ENCODE peak calls at places on chromosomes 5 and 9, in ten cellular contexts. One of them, this sample, is unnamed.

GRCh38 chr5:122464191-122464590 is 152.2 kb downstream of the SNCAIP start:
- DNase-seq in tibial artery: no peak
- DNase-seq in endodermal cell: no peak
- DNase-seq in CD8-positive, alpha-beta memory T cell: no peak
- DNase-seq in HL-60: no peak
- DNase-seq in AG04450: no peak
- DNase-seq in OCI-LY7: no peak
- DNase-seq in coronary artery: no peak
- DNase-seq in caudate nucleus: no peak
- DNase-seq in RWPE2: no peak
- DNase-seq in this sample: no peak

GRCh38 chr9:107733530-107733907 is 243.9 kb upstream of the KLF4 start:
- DNase-seq in AG04450: no peak
- DNase-seq in HL-60: no peak
- DNase-seq in caudate nucleus: no peak
- DNase-seq in RWPE2: no peak
- DNase-seq in coronary artery: peak
- DNase-seq in OCI-LY7: no peak
- DNase-seq in CD8-positive, alpha-beta memory T cell: no peak
- DNase-seq in endodermal cell: no peak
- DNase-seq in tibial artery: peak
- DNase-seq in this sample: no peak

GRCh38 chr5:134567651-134568338 is 42.3 kb downstream of the JADE2 start:
- DNase-seq in tibial artery: peak
- DNase-seq in CD8-positive, alpha-beta memory T cell: no peak
- DNase-seq in caudate nucleus: no peak
- DNase-seq in AG04450: no peak
- DNase-seq in RWPE2: no peak
- DNase-seq in HL-60: no peak
- DNase-seq in endodermal cell: no peak
- DNase-seq in OCI-LY7: no peak
- DNase-seq in coronary artery: no peak
- DNase-seq in this sample: no peak

GRCh38 chr9:22379272-22379671 is 67.4 kb upstream of the DMRTA1 start:
- DNase-seq in OCI-LY7: no peak
- DNase-seq in caudate nucleus: no peak
- DNase-seq in RWPE2: no peak
- DNase-seq in AG04450: no peak
- DNase-seq in coronary artery: no peak
- DNase-seq in endodermal cell: no peak
- DNase-seq in tibial artery: no peak
- DNase-seq in CD8-positive, alpha-beta memory T cell: no peak
- DNase-seq in HL-60: no peak
- DNase-seq in this sample: no peak

GRCh38 chr5:134555889-134556311 is 30.4 kb downstream of the JADE2 start:
- DNase-seq in AG04450: no peak
- DNase-seq in caudate nucleus: no peak
- DNase-seq in OCI-LY7: peak
- DNase-seq in endodermal cell: peak
- DNase-seq in CD8-positive, alpha-beta memory T cell: peak
- DNase-seq in RWPE2: peak
- DNase-seq in coronary artery: peak
- DNase-seq in HL-60: no peak
- DNase-seq in tibial artery: peak
- DNase-seq in this sample: no peak

GRCh38 chr9:26892251-26893029 is at the start of gene CAAP1:
- DNase-seq in RWPE2: peak
- DNase-seq in caudate nucleus: peak
- DNase-seq in HL-60: peak
- DNase-seq in CD8-positive, alpha-beta memory T cell: peak
- DNase-seq in OCI-LY7: peak
- DNase-seq in tibial artery: peak
- DNase-seq in endodermal cell: peak
- DNase-seq in AG04450: peak
- DNase-seq in coronary artery: peak
- DNase-seq in this sample: peak

GRCh38 chr9:114592356-114592755 is 4.8 kb downstream of the ATP6V1G1 start:
- DNase-seq in coronary artery: no peak
- DNase-seq in CD8-positive, alpha-beta memory T cell: peak
- DNase-seq in HL-60: no peak
- DNase-seq in OCI-LY7: peak
- DNase-seq in RWPE2: no peak
- DNase-seq in caudate nucleus: no peak
- DNase-seq in AG04450: no peak
- DNase-seq in tibial artery: no peak
- DNase-seq in endodermal cell: no peak
- DNase-seq in this sample: peak

GRCh38 chr5:175842947-175843793 is 28.2 kb upstream of the CPLX2 start:
- DNase-seq in CD8-positive, alpha-beta memory T cell: no peak
- DNase-seq in coronary artery: no peak
- DNase-seq in endodermal cell: peak
- DNase-seq in RWPE2: peak
- DNase-seq in caudate nucleus: no peak
- DNase-seq in AG04450: peak
- DNase-seq in HL-60: no peak
- DNase-seq in tibial artery: no peak
- DNase-seq in OCI-LY7: no peak
- DNase-seq in this sample: no peak

GRCh38 chr9:116087751-116088194 is 65.8 kb upstream of the PAPPA start:
- DNase-seq in tibial artery: no peak
- DNase-seq in HL-60: no peak
- DNase-seq in AG04450: peak
- DNase-seq in CD8-positive, alpha-beta memory T cell: no peak
- DNase-seq in OCI-LY7: no peak
- DNase-seq in caudate nucleus: no peak
- DNase-seq in coronary artery: no peak
- DNase-seq in RWPE2: no peak
- DNase-seq in endodermal cell: no peak
- DNase-seq in this sample: peak

GRCh38 chr5:131260895-131261294 is 3.0 kb upstream of the CDC42SE2 start:
- DNase-seq in endodermal cell: no peak
- DNase-seq in RWPE2: no peak
- DNase-seq in caudate nucleus: no peak
- DNase-seq in HL-60: no peak
- DNase-seq in coronary artery: no peak
- DNase-seq in AG04450: no peak
- DNase-seq in OCI-LY7: no peak
- DNase-seq in CD8-positive, alpha-beta memory T cell: no peak
- DNase-seq in tibial artery: no peak
- DNase-seq in this sample: no peak

DNA sequence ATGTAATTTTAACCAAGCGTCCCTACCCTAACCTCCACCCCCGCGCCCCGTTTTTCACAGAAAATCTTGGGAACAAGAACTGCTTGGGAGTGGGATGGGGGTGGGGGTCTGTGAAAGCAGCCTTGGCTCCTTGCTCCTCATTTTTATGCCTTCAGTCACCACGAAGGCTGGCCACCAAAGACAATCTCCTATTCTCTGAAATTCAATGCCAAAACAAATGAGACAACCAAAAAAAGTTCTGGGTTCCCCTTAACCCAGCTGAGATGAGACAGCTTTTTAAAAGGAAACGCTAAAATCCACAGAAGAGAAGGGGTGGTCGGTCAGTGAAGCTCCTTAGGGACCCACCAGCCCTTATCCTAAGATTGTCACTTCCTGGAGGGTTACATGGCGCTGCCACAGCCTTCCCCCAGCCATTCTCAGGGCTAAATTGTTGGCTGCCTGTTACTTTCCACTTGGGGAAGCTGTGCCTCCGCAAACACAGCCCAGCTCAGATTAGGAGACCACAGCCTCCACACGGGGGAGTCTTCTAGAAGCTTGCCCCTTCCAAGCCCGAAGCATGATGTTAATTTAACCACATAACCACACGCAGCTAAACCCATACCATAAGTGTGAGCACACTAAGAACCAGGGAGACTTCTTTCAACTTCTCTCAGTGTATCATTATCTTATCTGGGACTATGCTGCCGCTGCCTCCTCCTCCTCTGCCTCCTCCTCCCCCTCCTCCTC is 136.3 kb downstream of the FOXD1 start:
- DNase-seq in AG04450: peak
- DNase-seq in coronary artery: no peak
- DNase-seq in HL-60: no peak
- DNase-seq in caudate nucleus: no peak
- DNase-seq in OCI-LY7: peak
- DNase-seq in endodermal cell: no peak
- DNase-seq in RWPE2: no peak
- DNase-seq in CD8-positive, alpha-beta memory T cell: no peak
- DNase-seq in tibial artery: no peak
- DNase-seq in this sample: no peak
- H3K27ac ChIP-seq in AG04450: peak
- H3K27ac ChIP-seq in coronary artery: no peak
- H3K27ac ChIP-seq in HL-60: no peak
- H3K27ac ChIP-seq in caudate nucleus: no peak
- H3K27ac ChIP-seq in OCI-LY7: no peak
- H3K27ac ChIP-seq in endodermal cell: no peak
- H3K27ac ChIP-seq in RWPE2: peak
- H3K27ac ChIP-seq in CD8-positive, alpha-beta memory T cell: no peak
- H3K27ac ChIP-seq in tibial artery: peak
- H3K27ac ChIP-seq in this sample: peak

DNA sequence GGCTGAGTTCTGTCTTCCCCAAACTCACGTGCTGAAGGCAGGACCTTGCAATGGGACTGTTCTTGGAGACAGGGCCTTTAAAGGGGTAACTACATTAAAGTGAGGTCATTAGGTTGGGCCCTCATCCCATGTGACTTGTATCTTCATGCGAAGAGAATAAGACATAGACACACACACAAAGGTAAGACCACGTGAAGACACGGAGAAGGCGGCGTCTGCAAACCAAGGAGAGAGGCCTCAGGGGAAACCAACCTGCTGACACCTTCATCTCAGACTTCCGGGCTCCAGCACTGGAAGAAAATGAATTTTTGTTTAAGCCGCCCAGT is 50.7 kb upstream of the KCNMB1 start:
- DNase-seq in tibial artery: no peak
- DNase-seq in RWPE2: no peak
- DNase-seq in OCI-LY7: no peak
- DNase-seq in HL-60: no peak
- DNase-seq in caudate nucleus: no peak
- DNase-seq in CD8-positive, alpha-beta memory T cell: no peak
- DNase-seq in coronary artery: peak
- DNase-seq in AG04450: no peak
- DNase-seq in endodermal cell: no peak
- DNase-seq in this sample: no peak
- H3K27ac ChIP-seq in tibial artery: no peak
- H3K27ac ChIP-seq in RWPE2: no peak
- H3K27ac ChIP-seq in OCI-LY7: no peak
- H3K27ac ChIP-seq in HL-60: no peak
- H3K27ac ChIP-seq in caudate nucleus: no peak
- H3K27ac ChIP-seq in CD8-positive, alpha-beta memory T cell: no peak
- H3K27ac ChIP-seq in coronary artery: no peak
- H3K27ac ChIP-seq in AG04450: no peak
- H3K27ac ChIP-seq in endodermal cell: no peak
- H3K27ac ChIP-seq in this sample: no peak

DNA sequence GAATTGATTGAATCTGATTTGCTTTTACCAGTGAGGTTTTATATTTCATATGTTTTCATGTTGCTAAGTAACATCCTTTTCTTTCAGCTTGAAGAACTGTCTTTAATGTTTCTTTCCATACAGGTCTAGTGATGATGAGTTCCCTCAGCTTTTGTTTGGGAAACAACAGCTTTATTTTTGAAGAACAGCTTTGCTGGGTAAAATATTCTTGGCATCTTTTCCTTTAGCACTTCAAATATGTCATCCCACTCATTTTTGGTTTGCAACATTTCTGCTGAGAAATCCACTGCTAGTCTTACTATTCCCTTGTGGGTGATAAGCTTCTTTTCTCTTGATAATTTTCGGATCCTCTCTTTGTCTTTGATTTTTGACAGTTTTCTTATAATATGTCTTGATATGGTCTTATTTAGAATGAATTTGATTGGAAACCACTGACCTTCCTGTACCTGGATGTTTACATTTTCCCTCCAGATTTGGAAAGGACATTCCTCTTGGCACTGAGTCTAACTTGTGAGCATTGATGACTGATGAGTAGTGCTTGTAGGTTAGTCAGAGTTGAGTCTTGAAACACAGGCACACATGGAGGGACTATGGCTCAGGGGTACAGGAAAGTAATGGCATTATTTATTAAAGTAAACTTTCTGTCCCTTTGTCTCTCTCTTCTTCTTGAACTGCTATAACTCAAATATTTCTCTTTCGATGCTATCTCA is 220.3 kb downstream of the SPATA31D1 start:
- DNase-seq in AG04450: no peak
- DNase-seq in OCI-LY7: no peak
- DNase-seq in tibial artery: no peak
- DNase-seq in caudate nucleus: no peak
- DNase-seq in endodermal cell: no peak
- DNase-seq in CD8-positive, alpha-beta memory T cell: no peak
- DNase-seq in HL-60: no peak
- DNase-seq in RWPE2: no peak
- DNase-seq in coronary artery: no peak
- DNase-seq in this sample: no peak
- H3K27ac ChIP-seq in AG04450: no peak
- H3K27ac ChIP-seq in OCI-LY7: no peak
- H3K27ac ChIP-seq in tibial artery: no peak
- H3K27ac ChIP-seq in caudate nucleus: no peak
- H3K27ac ChIP-seq in endodermal cell: no peak
- H3K27ac ChIP-seq in CD8-positive, alpha-beta memory T cell: no peak
- H3K27ac ChIP-seq in HL-60: no peak
- H3K27ac ChIP-seq in RWPE2: no peak
- H3K27ac ChIP-seq in coronary artery: no peak
- H3K27ac ChIP-seq in this sample: no peak

GRCh38 chr5:34697308-34698108 is 41.4 kb downstream of the RAI14 start:
- DNase-seq in RWPE2: no peak
- DNase-seq in CD8-positive, alpha-beta memory T cell: no peak
- DNase-seq in endodermal cell: no peak
- DNase-seq in caudate nucleus: no peak
- DNase-seq in AG04450: no peak
- DNase-seq in coronary artery: no peak
- DNase-seq in HL-60: no peak
- DNase-seq in OCI-LY7: no peak
- DNase-seq in tibial artery: no peak
- DNase-seq in this sample: no peak

GRCh38 chr5:34698109-34698419 is 41.9 kb downstream of the RAI14 start:
- DNase-seq in tibial artery: no peak
- DNase-seq in OCI-LY7: no peak
- DNase-seq in caudate nucleus: no peak
- DNase-seq in RWPE2: no peak
- DNase-seq in HL-60: no peak
- DNase-seq in CD8-positive, alpha-beta memory T cell: no peak
- DNase-seq in endodermal cell: peak
- DNase-seq in coronary artery: no peak
- DNase-seq in AG04450: no peak
- DNase-seq in this sample: no peak

GRCh38 chr5:34698754-34699153 is 42.6 kb downstream of the RAI14 start:
- DNase-seq in caudate nucleus: no peak
- DNase-seq in AG04450: no peak
- DNase-seq in RWPE2: no peak
- DNase-seq in tibial artery: no peak
- DNase-seq in CD8-positive, alpha-beta memory T cell: no peak
- DNase-seq in HL-60: no peak
- DNase-seq in endodermal cell: peak
- DNase-seq in coronary artery: no peak
- DNase-seq in OCI-LY7: no peak
- DNase-seq in this sample: no peak

GRCh38 chr5:34699155-34700077 is 43.3 kb downstream of the RAI14 start:
- DNase-seq in coronary artery: no peak
- DNase-seq in OCI-LY7: no peak
- DNase-seq in endodermal cell: peak
- DNase-seq in CD8-positive, alpha-beta memory T cell: no peak
- DNase-seq in caudate nucleus: no peak
- DNase-seq in RWPE2: no peak
- DNase-seq in HL-60: no peak
- DNase-seq in tibial artery: no peak
- DNase-seq in AG04450: no peak
- DNase-seq in this sample: no peak

GRCh38 chr5:34700078-34700452 is 43.9 kb downstream of the RAI14 start:
- DNase-seq in CD8-positive, alpha-beta memory T cell: no peak
- DNase-seq in AG04450: no peak
- DNase-seq in OCI-LY7: no peak
- DNase-seq in endodermal cell: no peak
- DNase-seq in HL-60: no peak
- DNase-seq in caudate nucleus: no peak
- DNase-seq in tibial artery: no peak
- DNase-seq in coronary artery: no peak
- DNase-seq in RWPE2: no peak
- DNase-seq in this sample: no peak
- H3K27ac ChIP-seq in CD8-positive, alpha-beta memory T cell: no peak
- H3K27ac ChIP-seq in AG04450: no peak
- H3K27ac ChIP-seq in OCI-LY7: no peak
- H3K27ac ChIP-seq in endodermal cell: no peak
- H3K27ac ChIP-seq in HL-60: no peak
- H3K27ac ChIP-seq in caudate nucleus: no peak
- H3K27ac ChIP-seq in tibial artery: no peak
- H3K27ac ChIP-seq in coronary artery: no peak
- H3K27ac ChIP-seq in RWPE2: no peak
- H3K27ac ChIP-seq in this sample: no peak